ENCODE peak calls at places on chromosomes 7 and 10, in six cellular contexts. N is NCI-H187 treated with DMSO at 0.1 percent for 48 hours; V is GM12865; T is activated CD8-positive, alpha-beta memory T cell treated with anti-CD3 and anti-CD28 coated beads for 24 hours; D is MG63; A is posterior cingulate gyrus. F is an unnamed sample.

GRCh38 chr7:131076711-131077170 is 250.9 kb upstream of the MKLN1 start:
- DNase-seq in T (no peak), A (no peak), N (no peak), D (no peak), V (no peak), F (peak)

GRCh38 chr10:119305860-119306513 is 98.6 kb downstream of the GRK5 start:
- DNase-seq in A (peak), N (no peak), V (peak), D (peak), T (peak), F (peak)

GRCh38 chr7:131109011-131109756 is 218.5 kb upstream of the MKLN1 start:
- DNase-seq in A (no peak), N (no peak), D (no peak), T (no peak), V (peak), F (no peak)

GRCh38 chr7:154736389-154736788 is 266.5 kb downstream of the PAXIP1 start:
- DNase-seq in D (no peak), N (no peak), V (no peak), A (no peak), T (no peak), F (no peak)

GRCh38 chr7:152607007-152607406 is 68.9 kb downstream of the XRCC2 start:
- DNase-seq in N (no peak), A (no peak), D (no peak), T (no peak), V (no peak), F (no peak)

GRCh38 chr10:131641231-131641630 is 259.6 kb upstream of the PPP2R2D start:
- DNase-seq in D (no peak), T (peak), V (peak), A (peak), N (peak), F (no peak)

GRCh38 chr10:52353960-52354394 is 39.9 kb downstream of the DKK1 start:
- DNase-seq in N (no peak), D (no peak), V (no peak), A (no peak), T (no peak), F (no peak)

GRCh38 chr10:108250954-108251620 is 1086.6 kb upstream of the SORCS1 start:
- DNase-seq in V (no peak), T (no peak), D (no peak), N (no peak), A (no peak), F (no peak)

GRCh38 chr7:8418627-8419245 is 14.7 kb upstream of the NXPH1 start:
- DNase-seq in A (no peak), V (peak), T (no peak), D (no peak), N (no peak), F (no peak)

GRCh38 chr10:77887631-77888355 is 38.8 kb downstream of the DLG5 start:
- DNase-seq in N (no peak), D (no peak), A (no peak), T (no peak), V (no peak), F (no peak)

GRCh38 chr10:102542800-102543418 is 39.1 kb downstream of the SUFU start:
- DNase-seq in N (no peak), T (no peak), D (no peak), A (no peak), V (no peak), F (no peak)

GRCh38 chr7:32059289-32060045 is 10.7 kb downstream of the PDE1C start:
- DNase-seq in T (no peak), N (no peak), D (peak), V (no peak), A (no peak), F (no peak)

GRCh38 chr10:79024296-79024695 is 44.5 kb upstream of the ZMIZ1 start:
- DNase-seq in T (no peak), V (no peak), N (no peak), A (peak), D (no peak), F (no peak)

GRCh38 chr7:112214268-112214667 is 7.8 kb downstream of the ZNF277 start:
- DNase-seq in T (no peak), V (no peak), N (no peak), D (no peak), A (no peak), F (no peak)

GRCh38 chr10:102509387-102509786 is 5.6 kb downstream of the SUFU start:
- DNase-seq in T (no peak), A (no peak), D (peak), V (no peak), N (no peak), F (peak)

GRCh38 chr7:144818516-144818915 is 17.3 kb downstream of the TPK1 start:
- DNase-seq in N (no peak), A (no peak), V (peak), D (no peak), T (no peak), F (no peak)

GRCh38 chr10:110172155-110172554 is 35.2 kb upstream of the MXI1 start:
- DNase-seq in V (no peak), N (no peak), D (no peak), T (no peak), A (no peak), F (no peak)

GRCh38 chr10:7475046-7475860 is 64.4 kb upstream of the SFMBT2 start:
- DNase-seq in D (peak), V (no peak), T (no peak), A (peak), N (no peak), F (no peak)

GRCh38 chr10:132644544-132645530 is 107.2 kb downstream of the INPP5A start:
- DNase-seq in A (peak), N (no peak), V (no peak), D (no peak), T (no peak), F (no peak)

GRCh38 chr10:104766341-104766740 is 125.3 kb downstream of the SORCS3 start:
- DNase-seq in T (no peak), V (no peak), A (no peak), N (no peak), D (peak), F (no peak)

GRCh38 chr10:36256905-36257304 is 614.8 kb upstream of the FZD8 start:
- DNase-seq in T (no peak), V (no peak), A (no peak), D (no peak), N (no peak), F (no peak)

GRCh38 chr7:55348502-55348901 is 16.6 kb upstream of the LANCL2 start:
- DNase-seq in D (no peak), A (no peak), V (no peak), T (no peak), N (no peak), F (no peak)

GRCh38 chr10:112880633-112881530 is 69.2 kb upstream of the TCF7L2 start:
- DNase-seq in A (no peak), D (no peak), T (no peak), N (no peak), V (no peak), F (no peak)

GRCh38 chr10:78891741-78892140 is 177.0 kb upstream of the ZMIZ1 start:
- DNase-seq in A (no peak), T (no peak), N (no peak), V (no peak), D (no peak), F (no peak)